ENCODE peak calls at places on chromosomes 4 and X, in six cellular contexts. G, J, Q, F, W and S are unnamed samples.

GRCh38 chr4:39931441-39931901 is 46.2 kb downstream of the PDS5A start:
- ATAC-seq in G (no peak), J (no peak), F (peak), W (peak), Q (no peak), S (no peak)

GRCh38 chr4:41142946-41143720 is 71.2 kb downstream of the APBB2 start:
- ATAC-seq in W (peak), F (peak), J (peak), Q (peak), G (peak), S (peak)

GRCh38 chr4:76977113-76977512 is 27.6 kb downstream of the SEPTIN11 start:
- ATAC-seq in W (no peak), Q (no peak), G (no peak), F (no peak), J (no peak), S (no peak)

GRCh38 chrX:134931550-134931949 is 59.2 kb upstream of the SMIM10 start:
- ATAC-seq in Q (no peak), W (no peak), F (no peak), G (no peak), J (no peak), S (no peak)

GRCh38 chrX:40081679-40082068 is 16.1 kb downstream of the BCOR start:
- ATAC-seq in G (no peak), J (no peak), Q (no peak), F (peak), W (no peak), S (no peak)

GRCh38 chr4:163195247-163195765 is 28.6 kb upstream of the NAF1 start:
- ATAC-seq in G (no peak), J (no peak), Q (no peak), F (no peak), W (no peak), S (no peak)

GRCh38 chrX:104679175-104679574 is 113.2 kb downstream of the IL1RAPL2 start:
- ATAC-seq in F (no peak), W (no peak), G (no peak), Q (no peak), J (no peak), S (no peak)

GRCh38 chrX:39492495-39493162 is 605.1 kb downstream of the BCOR start:
- ATAC-seq in W (no peak), G (no peak), Q (no peak), J (no peak), F (peak), S (no peak)

GRCh38 chr4:141645611-141646340 is 9.4 kb downstream of the IL15 start:
- ATAC-seq in G (no peak), Q (no peak), F (no peak), W (no peak), J (peak), S (no peak)

GRCh38 chr4:123297836-123298235 is 98.8 kb upstream of the SPRY1 start:
- ATAC-seq in W (no peak), G (no peak), J (no peak), F (no peak), Q (no peak), S (no peak)

GRCh38 chrX:111886678-111887077 is 10.7 kb downstream of the TRPC5OS start:
- ATAC-seq in Q (peak), F (no peak), W (no peak), J (no peak), G (peak), S (no peak)

GRCh38 chr4:183636923-183637322 is 22.1 kb downstream of the RWDD4 start:
- ATAC-seq in Q (peak), W (peak), J (peak), G (peak), F (peak), S (no peak)

GRCh38 chr4:101205878-101206277 is 141.4 kb downstream of the PPP3CA start:
- ATAC-seq in F (peak), W (no peak), G (no peak), Q (no peak), J (peak), S (no peak)

GRCh38 chr4:185416955-185417354 is 8.8 kb downstream of the UFSP2 start:
- ATAC-seq in F (no peak), Q (peak), G (no peak), W (no peak), J (no peak), S (no peak)

GRCh38 chrX:100674705-100675104 is 30.7 kb downstream of the SRPX2 start:
- ATAC-seq in F (peak), Q (peak), G (no peak), J (no peak), W (no peak), S (no peak)

GRCh38 chr4:152408514-152409327 is 127.2 kb downstream of the FBXW7 start:
- ATAC-seq in F (peak), J (no peak), G (no peak), W (no peak), Q (no peak), S (no peak)

GRCh38 chr4:6773616-6774540 is 8.6 kb upstream of the KIAA0232 start:
- ATAC-seq in F (no peak), W (no peak), Q (no peak), G (no peak), J (no peak), S (no peak)

GRCh38 chr4:68865760-68866159 is 50.0 kb downstream of the UGT2B10 start:
- ATAC-seq in J (no peak), W (peak), G (no peak), Q (no peak), F (no peak), S (no peak)

GRCh38 chrX:87873347-87873941 is 355.8 kb downstream of the KLHL4 start:
- ATAC-seq in W (no peak), G (no peak), J (no peak), Q (no peak), F (peak), S (no peak)

GRCh38 chrX:68183612-68184214 is 249.6 kb downstream of the OPHN1 start:
- ATAC-seq in G (no peak), W (no peak), Q (no peak), J (peak), F (peak), S (no peak)

GRCh38 chr4:17554568-17554967 is 22.4 kb upstream of the LAP3 start:
- ATAC-seq in J (no peak), G (no peak), Q (no peak), W (no peak), F (no peak), S (no peak)

GRCh38 chr4:42412251-42412650 is 15.0 kb downstream of the SHISA3 start:
- ATAC-seq in J (peak), G (peak), W (no peak), F (peak), Q (peak), S (peak)

GRCh38 chr4:76641758-76642157 is 206.7 kb downstream of the SHROOM3 start:
- ATAC-seq in Q (no peak), J (no peak), F (no peak), G (no peak), W (no peak), S (no peak)

GRCh38 chr4:140523370-140523856 is 555 bp upstream of the ELMOD2 start:
- ATAC-seq in G (peak), F (no peak), J (no peak), Q (no peak), W (peak), S (peak)

GRCh38 chr4:1211371-1211770 is 37.6 kb downstream of the CTBP1 start:
- ATAC-seq in Q (no peak), J (no peak), W (no peak), F (no peak), G (no peak), S (no peak)

GRCh38 chrX:70013483-70014222 is 36.1 kb downstream of the AWAT2 start:
- ATAC-seq in J (no peak), G (peak), W (peak), F (peak), Q (peak), S (peak)

GRCh38 chr4:85955614-85956295 is 404.1 kb downstream of the MAPK10 start:
- ATAC-seq in J (no peak), W (no peak), F (no peak), G (no peak), Q (no peak), S (no peak)

GRCh38 chr4:26412381-26413372 is 77.6 kb downstream of the CCKAR start:
- ATAC-seq in Q (peak), G (peak), J (no peak), F (peak), W (peak), S (peak)

GRCh38 chr4:156193800-156194199 is 240.1 kb upstream of the CTSO start:
- ATAC-seq in G (no peak), Q (no peak), J (no peak), F (no peak), W (no peak), S (no peak)

GRCh38 chrX:130079824-130080406 is 30.4 kb downstream of the ELF4 start:
- ATAC-seq in Q (peak), J (peak), F (peak), W (peak), G (peak), S (peak)

GRCh38 chr4:15035152-15035551 is 32.9 kb downstream of the CPEB2 start:
- ATAC-seq in G (no peak), J (no peak), F (no peak), Q (no peak), W (peak), S (no peak)

GRCh38 chr4:3116955-3117354 is 42.5 kb downstream of the HTT start:
- ATAC-seq in J (no peak), Q (no peak), G (no peak), F (no peak), W (no peak), S (no peak)

GRCh38 chrX:11725631-11726442 is 32.2 kb upstream of the MSL3 start:
- ATAC-seq in G (no peak), F (no peak), Q (no peak), J (no peak), W (no peak), S (no peak)

GRCh38 chr4:10157478-10158354 is 41.1 kb upstream of the WDR1 start:
- ATAC-seq in W (peak), G (peak), F (peak), J (peak), Q (peak), S (peak)
- H3K4me3 ChIP-seq in W (no peak), G (no peak), F (no peak), J (no peak), Q (no peak), S (no peak)

DNA sequence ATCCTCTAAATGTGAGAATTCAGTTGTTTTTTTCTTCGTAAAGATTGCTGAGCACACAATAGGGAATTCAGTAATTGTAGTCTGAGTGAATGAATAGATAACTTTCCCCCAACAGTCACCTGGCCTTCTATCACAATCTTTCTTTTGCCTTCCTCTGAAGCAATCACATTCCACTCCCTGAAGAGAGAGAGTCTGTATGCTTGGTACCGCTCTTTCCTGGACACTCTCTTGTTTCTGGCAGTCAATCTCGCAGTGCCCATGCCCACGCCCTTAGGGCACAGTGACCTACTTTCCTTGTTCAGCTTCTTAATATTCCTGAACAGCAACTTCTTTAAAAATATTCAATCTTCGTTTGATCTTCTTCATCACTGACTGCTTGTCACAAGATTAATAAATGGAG is 255.9 kb downstream of the ADAMTS3 start:
- ATAC-seq in W (no peak), J (no peak), Q (peak), F (peak), G (peak), S (no peak)
- H3K4me3 ChIP-seq in W (no peak), J (no peak), Q (no peak), F (no peak), G (no peak), S (no peak)

GRCh38 chrX:121356139-121356849 is 308.9 kb downstream of the GLUD2 start:
- ATAC-seq in F (no peak), G (no peak), W (no peak), J (no peak), Q (no peak), S (no peak)
- H3K4me3 ChIP-seq in F (no peak), G (no peak), W (no peak), J (no peak), Q (no peak), S (no peak)

GRCh38 chr4:176499518-176499917 is 179.8 kb downstream of the SPCS3 start:
- ATAC-seq in J (peak), G (no peak), F (no peak), W (no peak), Q (no peak), S (no peak)
- H3K4me3 ChIP-seq in J (no peak), G (no peak), F (no peak), W (no peak), Q (no peak), S (no peak)

DNA sequence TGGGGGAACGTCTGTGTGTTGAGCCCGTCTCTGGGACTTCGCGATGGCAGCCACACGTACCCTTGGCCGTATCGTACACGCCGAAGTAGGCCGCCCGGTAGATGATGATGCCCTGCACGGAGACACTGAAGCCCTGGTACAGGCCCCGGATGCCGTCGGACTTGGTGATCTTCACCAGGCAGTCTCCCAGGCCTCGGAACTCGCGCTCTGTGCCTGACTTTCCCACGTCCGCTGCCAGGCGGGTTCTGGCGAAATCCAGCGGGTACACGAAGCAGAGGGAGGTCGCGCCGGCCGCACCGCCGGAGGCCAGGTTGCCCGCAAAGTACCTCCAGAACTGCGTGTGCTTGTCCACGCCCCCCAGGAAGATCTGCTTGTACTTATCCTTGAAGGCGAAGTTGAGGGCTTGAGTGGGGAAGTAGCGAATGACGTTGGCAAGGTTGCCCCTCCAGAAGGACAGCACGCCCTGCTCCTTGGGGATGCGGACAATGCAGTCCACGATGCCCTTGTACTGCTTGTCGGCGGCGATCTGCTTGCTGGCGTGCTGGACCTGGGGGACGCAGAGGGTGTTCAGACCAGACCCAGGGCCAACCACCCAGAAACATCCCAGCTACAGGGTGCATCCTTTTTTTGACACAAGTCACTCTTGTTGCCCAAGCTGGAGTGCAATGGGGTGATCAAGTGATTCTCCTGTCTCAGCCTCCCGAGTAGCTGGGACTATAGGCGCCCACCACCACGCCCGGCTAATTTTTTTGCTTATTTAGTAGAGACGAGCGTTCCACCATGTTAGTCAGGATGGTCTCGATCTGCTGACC is 2.5 kb downstream of the SLC25A6 start:
- ATAC-seq in F (no peak), J (no peak), G (no peak), W (no peak), Q (no peak), S (no peak)
- H3K4me3 ChIP-seq in F (no peak), J (no peak), G (no peak), W (no peak), Q (no peak), S (no peak)

GRCh38 chrX:1215123-1215823 is 2.8 kb upstream of the CRLF2 start:
- ATAC-seq in G (no peak), W (no peak), F (no peak), J (no peak), Q (no peak), S (no peak)

GRCh38 chrX:1210844-1211243 is 1.6 kb downstream of the CRLF2 start:
- ATAC-seq in G (no peak), Q (no peak), F (no peak), W (no peak), J (no peak), S (no peak)

GRCh38 chrX:1213971-1214370 is 1.5 kb upstream of the CRLF2 start:
- ATAC-seq in W (no peak), F (no peak), J (no peak), Q (no peak), G (no peak), S (no peak)

GRCh38 chrX:1207496-1208025 is 4.9 kb downstream of the CRLF2 start:
- ATAC-seq in W (no peak), G (no peak), Q (no peak), F (no peak), J (no peak), S (no peak)

DNA sequence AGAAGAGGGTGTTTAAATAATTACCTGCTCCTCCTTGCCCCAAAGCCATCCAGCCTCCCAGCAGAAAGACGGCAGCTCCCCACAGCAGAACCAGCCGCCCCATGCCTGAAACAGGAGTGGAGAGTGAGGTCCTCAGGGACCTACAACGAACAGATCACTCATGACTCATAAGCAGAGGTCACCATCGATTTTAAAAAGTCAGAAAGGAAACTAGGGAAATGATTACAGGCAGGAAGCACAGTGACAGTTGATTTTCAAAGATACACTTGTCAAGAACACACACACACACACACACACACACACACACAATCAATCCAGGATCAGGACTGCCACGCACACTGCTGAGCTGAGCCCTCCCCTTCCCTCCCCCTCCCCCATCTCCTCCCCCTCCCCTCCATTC is at the start of gene CRLF2:
- ATAC-seq in J (no peak), G (no peak), Q (no peak), F (no peak), W (no peak), S (no peak)
- H3K4me3 ChIP-seq in J (no peak), G (no peak), Q (no peak), F (no peak), W (no peak), S (no peak)

GRCh38 chr4:154507170-154507569 is 15.6 kb upstream of the DCHS2 start:
- ATAC-seq in J (peak), G (no peak), Q (no peak), F (peak), W (no peak), S (no peak)
- H3K4me3 ChIP-seq in J (no peak), G (no peak), Q (no peak), F (no peak), W (no peak), S (no peak)

DNA sequence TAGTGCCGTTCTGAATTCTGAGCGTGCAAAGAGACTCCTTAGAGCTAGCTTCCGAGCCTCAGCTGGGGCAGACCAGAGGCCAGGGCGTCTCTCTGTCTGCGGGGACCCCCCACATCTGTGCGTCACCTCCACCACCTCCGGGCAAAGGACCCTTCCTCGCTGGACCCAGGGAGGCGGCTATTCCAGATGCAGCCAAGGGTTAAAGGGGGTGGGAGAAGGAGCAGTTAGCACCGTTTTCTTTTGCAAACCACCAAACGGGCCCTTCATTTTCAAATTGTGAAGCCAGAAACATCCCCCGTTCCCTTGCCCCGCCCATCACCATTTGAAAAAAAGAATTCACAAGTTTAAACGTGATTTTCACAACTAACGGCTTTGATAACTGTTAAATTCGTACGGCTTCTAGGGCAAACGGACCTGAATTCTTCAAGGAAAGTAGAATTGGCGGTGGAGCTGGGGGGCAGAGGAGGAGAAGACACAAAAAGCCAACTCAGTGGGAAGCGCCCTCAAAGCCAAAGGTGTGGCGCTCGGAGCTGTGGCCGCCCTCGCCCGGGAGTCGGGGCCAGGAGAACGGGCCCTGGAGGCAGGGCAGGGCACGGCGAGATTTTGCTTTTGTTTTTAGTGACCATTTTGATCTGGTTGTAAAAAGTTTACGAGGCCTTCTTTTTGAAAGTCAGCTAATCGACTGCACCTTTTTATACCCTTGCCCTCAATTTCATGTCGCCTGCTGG is 3.3 kb upstream of the PDGFRA start:
- ATAC-seq in Q (no peak), G (no peak), J (no peak), W (no peak), F (no peak), S (no peak)
- H3K4me3 ChIP-seq in Q (peak), G (peak), J (no peak), W (peak), F (peak), S (peak)

GRCh38 chrX:71542411-71542810 is 9.5 kb downstream of the OGT start:
- ATAC-seq in Q (no peak), G (no peak), J (no peak), F (no peak), W (no peak), S (no peak)

GRCh38 chrX:71541546-71542022 is 8.7 kb downstream of the OGT start:
- ATAC-seq in J (peak), Q (peak), G (no peak), W (no peak), F (peak), S (no peak)

GRCh38 chrX:71543316-71543715 is 10.4 kb downstream of the OGT start:
- ATAC-seq in G (no peak), W (peak), Q (peak), F (peak), J (peak), S (peak)

GRCh38 chrX:71542825-71543224 is 9.9 kb downstream of the OGT start:
- ATAC-seq in Q (no peak), W (no peak), G (no peak), J (no peak), F (no peak), S (no peak)

DNA sequence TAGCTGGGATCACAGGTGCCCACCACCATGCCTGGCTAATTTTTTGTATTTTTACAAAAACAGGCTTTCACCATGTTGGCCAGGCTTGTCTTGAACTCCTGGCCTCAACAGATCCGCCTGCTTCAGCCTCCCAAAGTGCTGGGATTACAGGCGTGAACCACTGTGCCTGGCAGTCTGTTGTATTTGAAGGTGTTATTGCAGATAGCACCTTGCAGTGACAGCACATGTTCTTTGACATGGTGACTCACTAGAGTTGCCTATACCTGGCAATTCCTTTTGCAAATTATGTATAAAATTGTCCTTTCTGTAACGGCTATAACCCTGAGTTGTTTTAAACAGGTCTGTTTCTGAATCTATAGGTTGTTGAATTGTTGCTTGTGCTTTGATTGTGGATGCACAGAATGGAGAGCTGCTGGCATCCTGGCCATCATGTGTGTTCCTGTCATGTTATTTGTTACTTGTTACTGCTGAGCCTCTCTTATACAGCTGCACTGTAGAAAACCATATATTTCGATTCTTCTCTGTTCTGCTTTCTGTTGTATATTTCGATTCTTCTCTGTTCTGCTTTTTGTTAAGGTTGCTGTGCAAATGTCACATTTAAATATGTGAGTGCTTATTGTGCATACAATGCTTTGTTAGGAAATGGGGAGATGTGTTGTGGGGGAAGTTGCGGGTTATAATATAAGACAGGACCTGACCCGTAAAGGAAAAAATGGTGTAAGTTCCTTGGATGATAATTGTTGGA is 8.1 kb downstream of the OGT start:
- ATAC-seq in G (no peak), W (peak), J (no peak), Q (peak), F (peak), S (no peak)
- H3K4me3 ChIP-seq in G (no peak), W (no peak), J (no peak), Q (peak), F (no peak), S (no peak)